ENCODE peak calls at places on chromosomes 16 and 17, in five cellular contexts. C is pancreas, K is brain microvascular endothelial cell, W is mammary epithelial cell, E is sigmoid colon. R is an unnamed sample.
A peak's percentile ranks its signal among the peaks of the same experiment; 100 is the strongest.

GRCh38 chr17:41538565-41538991 is 10.5 kb upstream of the KRT19 start:
- DNase-seq in C (no peak), K (no peak), W (peak; percentile 83), E (no peak), R (no peak)

GRCh38 chr17:6313835-6314234 is 121.1 kb downstream of the AIPL1 start:
- DNase-seq in C (no peak), K (no peak), W (no peak), E (no peak), R (no peak)

GRCh38 chr17:61335105-61335844 is 64.4 kb upstream of the TBX2 start:
- DNase-seq in C (no peak), K (no peak), W (no peak), E (no peak), R (no peak)

GRCh38 chr17:55730808-55731207 is 8.1 kb upstream of the TMEM100 start:
- DNase-seq in C (no peak), K (no peak), W (no peak), E (peak; percentile 59), R (no peak)

GRCh38 chr17:732788-733720 is 658 bp downstream of the TLCD3A start:
- DNase-seq in C (peak; percentile 60), K (peak; percentile 12), W (peak; percentile 65), E (peak; percentile 75), R (peak; percentile 25)

GRCh38 chr17:1055751-1056645 is 59.1 kb downstream of the TIMM22 start:
- DNase-seq in C (peak; percentile 69), K (peak; percentile 64), W (peak; percentile 27), E (peak; percentile 85), R (peak; percentile 85)

GRCh38 chr17:43931062-43931571 is 11.2 kb downstream of the PPY start:
- DNase-seq in C (peak; percentile 78), K (no peak), W (no peak), E (no peak), R (no peak)

GRCh38 chr16:50265260-50265659 is 1.1 kb upstream of the ADCY7 start:
- DNase-seq in C (no peak), K (no peak), W (no peak), E (peak; percentile 64), R (peak; percentile 73)

GRCh38 chr16:22192261-22193133 is 13.6 kb upstream of the EEF2K start:
- DNase-seq in C (peak; percentile 58), K (peak; percentile 93), W (peak; percentile 87), E (peak; percentile 96), R (peak; percentile 25)

GRCh38 chr17:36674278-36674650 is 72.9 kb downstream of the MRM1 start:
- DNase-seq in C (no peak), K (no peak), W (no peak), E (no peak), R (no peak)

GRCh38 chr17:60637683-60638082 is 37.7 kb downstream of the PPM1D start:
- DNase-seq in C (no peak), K (no peak), W (no peak), E (no peak), R (no peak)

GRCh38 chr16:75457485-75458021 is 6.9 kb downstream of the TMEM170A start:
- DNase-seq in C (no peak), K (no peak), W (no peak), E (no peak), R (no peak)

GRCh38 chr17:50117202-50118040 is 12.5 kb downstream of the SAMD14 start:
- DNase-seq in C (peak; percentile 71), K (no peak), W (peak; percentile 42), E (no peak), R (no peak)

GRCh38 chr16:2533912-2534311 is 2.7 kb upstream of the CEMP1 start:
- DNase-seq in C (no peak), K (no peak), W (no peak), E (no peak), R (no peak)

GRCh38 chr17:19384723-19385391 is 2.1 kb downstream of the MFAP4 start:
- DNase-seq in C (no peak), K (no peak), W (no peak), E (peak; percentile 97), R (no peak)

GRCh38 chr17:37555386-37555785 is 53.8 kb downstream of the SYNRG start:
- DNase-seq in C (no peak), K (no peak), W (no peak), E (no peak), R (no peak)

GRCh38 chr16:30485818-30486436 is 13.4 kb downstream of the ITGAL start:
- DNase-seq in C (no peak), K (no peak), W (no peak), E (no peak), R (no peak)

GRCh38 chr17:1787301-1787902 is 25.5 kb downstream of the SERPINF1 start:
- DNase-seq in C (no peak), K (peak; percentile 95), W (peak; percentile 86), E (peak; percentile 94), R (no peak)

GRCh38 chr16:78200623-78201096 is 101.2 kb downstream of the WWOX start:
- DNase-seq in C (no peak), K (no peak), W (no peak), E (no peak), R (no peak)

GRCh38 chr16:84308120-84308519 is 13.4 kb downstream of the WFDC1 start:
- DNase-seq in C (no peak), K (no peak), W (no peak), E (peak; percentile 87), R (peak; percentile 67)

GRCh38 chr17:54353789-54354525 is 531.2 kb downstream of the KIF2B start:
- DNase-seq in C (no peak), K (no peak), W (no peak), E (no peak), R (no peak)

GRCh38 chr17:4417129-4417667 is 16.5 kb upstream of the SPNS3 start:
- DNase-seq in C (no peak), K (no peak), W (no peak), E (no peak), R (no peak)

GRCh38 chr17:4426499-4427208 is 7.1 kb upstream of the SPNS3 start:
- DNase-seq in C (no peak), K (no peak), W (no peak), E (no peak), R (no peak)

GRCh38 chr17:4420692-4421131 is 13.0 kb upstream of the SPNS3 start:
- DNase-seq in C (peak; percentile 67), K (peak; percentile 63), W (peak; percentile 50), E (no peak), R (peak; percentile 72)
- H3K27ac ChIP-seq in C (no peak overlapping the region), K (no peak overlapping the region), W (no peak overlapping the region), E (no peak overlapping the region), R (peak overlapping the region; percentile 47)

DNA sequence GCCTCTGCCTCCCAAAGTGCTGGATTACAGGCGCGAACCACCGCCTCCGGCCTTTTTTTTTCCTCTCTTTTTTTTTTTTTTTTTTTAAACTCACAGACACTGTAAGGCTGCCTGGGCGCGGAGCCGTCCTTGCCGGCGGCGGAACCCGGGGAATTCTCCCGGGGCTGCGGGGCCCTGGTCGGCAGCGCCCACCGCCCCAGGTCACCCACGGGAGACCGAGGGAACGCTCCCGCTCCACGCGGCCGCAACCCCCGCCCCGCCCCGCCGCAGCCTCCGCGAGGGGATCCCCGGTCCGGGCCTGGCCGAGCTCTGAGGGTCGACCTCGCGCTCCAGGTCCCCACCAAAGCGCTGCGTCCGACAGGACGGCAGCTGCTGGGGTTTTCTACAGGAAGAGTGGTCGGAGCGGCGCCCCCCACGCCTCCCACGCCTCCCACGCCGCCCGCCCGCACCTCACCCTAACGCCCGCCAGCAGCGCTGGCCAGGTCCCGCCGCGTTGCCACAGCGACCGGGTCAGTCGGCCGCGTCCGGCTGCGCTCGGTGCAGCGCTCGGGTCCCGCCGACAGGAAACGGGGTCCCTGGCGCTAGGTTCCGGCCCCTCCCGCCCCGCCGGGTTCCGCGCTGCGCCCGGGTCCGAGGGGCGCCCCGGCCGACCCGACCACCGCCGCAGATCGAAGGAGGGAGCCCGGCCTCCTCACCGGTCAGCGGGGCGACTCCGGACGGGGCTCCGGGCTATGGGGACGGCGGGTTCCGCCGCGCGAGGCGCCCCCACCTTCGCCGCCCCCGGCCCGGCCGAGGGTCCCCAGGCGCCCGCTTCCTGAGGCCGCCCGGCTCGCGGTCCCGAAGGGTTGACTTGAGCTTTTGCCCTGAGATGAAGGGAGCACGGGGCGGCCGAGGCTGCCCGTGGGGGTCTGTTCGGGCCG is at the start of gene CCDC57:
- DNase-seq in C (peak; percentile 86), K (no peak), W (peak; percentile 73), E (peak; percentile 91), R (peak; percentile 90)
- TF ChIP-seq CTCF in C (no peak), K (no peak), W (no peak), E (no peak), R (no peak)

DNA sequence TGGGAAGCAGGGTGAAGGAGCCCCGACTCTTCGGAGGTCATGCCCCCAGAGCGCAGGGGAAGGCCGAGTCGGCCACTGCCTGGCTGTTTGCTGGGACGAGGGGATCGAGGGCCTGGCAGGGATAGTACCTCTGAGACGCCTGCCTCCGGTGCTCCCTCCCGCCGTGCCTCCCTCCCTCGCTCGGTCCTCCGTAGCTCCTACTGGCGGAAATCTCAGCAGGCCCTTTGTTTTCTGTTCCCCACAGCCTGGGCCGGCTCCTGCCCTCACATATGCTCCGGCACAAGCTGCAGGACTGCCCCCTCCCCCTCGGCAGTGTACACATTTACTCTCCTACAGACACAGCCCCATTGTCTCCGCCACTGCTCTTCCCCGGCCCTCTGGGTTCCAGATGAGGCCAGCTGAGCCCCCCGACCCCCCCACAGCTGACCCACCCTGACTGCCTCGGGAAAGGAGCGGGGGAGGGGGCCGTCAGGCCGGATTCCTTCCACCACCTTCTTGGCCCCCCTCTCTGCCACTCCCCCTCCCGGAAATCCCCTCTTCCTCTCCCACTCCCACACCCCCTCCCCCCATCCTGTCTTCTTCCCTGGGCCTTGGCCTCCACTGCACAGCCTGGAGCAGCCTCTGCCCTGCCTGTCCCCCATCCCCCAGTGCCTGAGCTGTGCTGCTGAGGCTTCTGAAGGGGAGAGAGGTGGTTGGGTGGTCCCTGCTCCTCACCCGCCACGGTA is 1.4 kb downstream of the TRAF4 start:
- DNase-seq in C (peak; percentile 64), K (no peak), W (peak; percentile 48), E (peak; percentile 83), R (peak; percentile 58)
- H3K4me3 ChIP-seq in C (peak overlapping the region; percentile 91), K (peak overlapping the region; percentile 85), W (peak overlapping the region; percentile 91), E (peak overlapping the region; percentile 64), R (peak overlapping the region; percentile 87)

GRCh38 chr16:57472665-57473060 is 10.2 kb downstream of the POLR2C start:
- DNase-seq in C (no peak), K (no peak), W (no peak), E (no peak), R (no peak)
- H3K27ac ChIP-seq in C (peak overlapping the region; percentile 33), K (no peak overlapping the region), W (no peak overlapping the region), E (no peak overlapping the region), R (no peak overlapping the region)

GRCh38 chr16:81497690-81498089 is 53.1 kb downstream of the CMIP start:
- DNase-seq in C (no peak), K (no peak), W (no peak), E (no peak), R (no peak)
- TF ChIP-seq CTCF in C (no peak), K (no peak), W (no peak), E (no peak), R (no peak)

R was measured in WERI-Rb-1.